ENCODE peak calls at places on chromosomes 16 and 17, in six cellular contexts. One of them, this sample, is unnamed.
A peak's percentile ranks its signal among the peaks of the same experiment; 100 is the strongest.

GRCh38 chr17:608911-609882 is 105.4 kb downstream of the VPS53 start:
- DNase-seq in stimulated activated naive B cell treated with anti-CD40 and anti-IgM and Interleukin-4, amounts not matched to agents 10 μg/mL and 1 μg/mL and 100 μg/mL, for 72 hours: no peak
- DNase-seq in left ventricle myocardium superior: no peak
- DNase-seq in spleen: no peak
- DNase-seq in posterior cingulate gyrus: no peak
- DNase-seq in iPS-NIHi11: no peak
- DNase-seq in this sample: no peak

GRCh38 chr17:40600486-40601046 is 35.3 kb upstream of the CCR7 start:
- DNase-seq in stimulated activated naive B cell treated with anti-CD40 and anti-IgM and Interleukin-4, amounts not matched to agents 10 μg/mL and 1 μg/mL and 100 μg/mL, for 72 hours: no peak
- DNase-seq in left ventricle myocardium superior: no peak
- DNase-seq in spleen: no peak
- DNase-seq in posterior cingulate gyrus: no peak
- DNase-seq in iPS-NIHi11: no peak
- DNase-seq in this sample: peak; percentile 3

GRCh38 chr16:11632455-11632921 is 35.8 kb upstream of the SNN start:
- DNase-seq in stimulated activated naive B cell treated with anti-CD40 and anti-IgM and Interleukin-4, amounts not matched to agents 10 μg/mL and 1 μg/mL and 100 μg/mL, for 72 hours: no peak
- DNase-seq in left ventricle myocardium superior: peak; percentile 60
- DNase-seq in spleen: peak; percentile 78
- DNase-seq in posterior cingulate gyrus: no peak
- DNase-seq in iPS-NIHi11: no peak
- DNase-seq in this sample: peak; percentile 78

GRCh38 chr16:84484579-84485254 is 19.7 kb downstream of the MEAK7 start:
- DNase-seq in stimulated activated naive B cell treated with anti-CD40 and anti-IgM and Interleukin-4, amounts not matched to agents 10 μg/mL and 1 μg/mL and 100 μg/mL, for 72 hours: no peak
- DNase-seq in left ventricle myocardium superior: peak; percentile 68
- DNase-seq in spleen: peak; percentile 72
- DNase-seq in posterior cingulate gyrus: peak; percentile 71
- DNase-seq in iPS-NIHi11: peak; percentile 68
- DNase-seq in this sample: peak; percentile 55

GRCh38 chr16:88318091-88318494 is 64.7 kb upstream of the ZNF469 start:
- DNase-seq in stimulated activated naive B cell treated with anti-CD40 and anti-IgM and Interleukin-4, amounts not matched to agents 10 μg/mL and 1 μg/mL and 100 μg/mL, for 72 hours: no peak
- DNase-seq in left ventricle myocardium superior: peak; percentile 18
- DNase-seq in spleen: no peak
- DNase-seq in posterior cingulate gyrus: peak; percentile 19
- DNase-seq in iPS-NIHi11: no peak
- DNase-seq in this sample: no peak

GRCh38 chr16:73339821-73340220 is 291.9 kb upstream of the ZFHX3 start:
- DNase-seq in stimulated activated naive B cell treated with anti-CD40 and anti-IgM and Interleukin-4, amounts not matched to agents 10 μg/mL and 1 μg/mL and 100 μg/mL, for 72 hours: no peak
- DNase-seq in left ventricle myocardium superior: no peak
- DNase-seq in spleen: no peak
- DNase-seq in posterior cingulate gyrus: no peak
- DNase-seq in iPS-NIHi11: no peak
- DNase-seq in this sample: no peak

GRCh38 chr17:17888821-17889220 is 52.0 kb upstream of the SREBF1 start:
- DNase-seq in stimulated activated naive B cell treated with anti-CD40 and anti-IgM and Interleukin-4, amounts not matched to agents 10 μg/mL and 1 μg/mL and 100 μg/mL, for 72 hours: no peak
- DNase-seq in left ventricle myocardium superior: no peak
- DNase-seq in spleen: no peak
- DNase-seq in posterior cingulate gyrus: no peak
- DNase-seq in iPS-NIHi11: peak; percentile 82
- DNase-seq in this sample: no peak

GRCh38 chr17:34452769-34453168 is 89.7 kb upstream of the CCL1 start:
- DNase-seq in stimulated activated naive B cell treated with anti-CD40 and anti-IgM and Interleukin-4, amounts not matched to agents 10 μg/mL and 1 μg/mL and 100 μg/mL, for 72 hours: no peak
- DNase-seq in left ventricle myocardium superior: no peak
- DNase-seq in spleen: no peak
- DNase-seq in posterior cingulate gyrus: no peak
- DNase-seq in iPS-NIHi11: no peak
- DNase-seq in this sample: no peak